ENCODE peak calls at places on chromosomes 11 and 22, in six cellular contexts. One of them, this sample, is unnamed.
A peak's percentile ranks its signal among the peaks of the same experiment; 100 is the strongest.

GRCh38 chr11:69464621-69464960 is 16.9 kb upstream of the LINC01488 start:
- DNase-seq in MV-4-11: no peak
- DNase-seq in hepatocyte: no peak
- DNase-seq in NCI-H187: no peak
- DNase-seq in HTR-8/SVneo: no peak
- DNase-seq in mucosa of gallbladder: no peak
- DNase-seq in this sample: no peak

GRCh38 chr11:68666854-68667253 is 17.5 kb upstream of the GAL start:
- DNase-seq in hepatocyte: peak; percentile 40
- DNase-seq in MV-4-11: no peak
- DNase-seq in HTR-8/SVneo: no peak
- DNase-seq in mucosa of gallbladder: no peak
- DNase-seq in NCI-H187: no peak
- DNase-seq in this sample: no peak

GRCh38 chr22:24393012-24393559 is 34.3 kb upstream of the ADORA2A start:
- DNase-seq in mucosa of gallbladder: no peak
- DNase-seq in HTR-8/SVneo: no peak
- DNase-seq in NCI-H187: no peak
- DNase-seq in hepatocyte: no peak
- DNase-seq in MV-4-11: no peak
- DNase-seq in this sample: no peak

GRCh38 chr11:61267437-61267841 is 26.5 kb downstream of the PGA5 start:
- DNase-seq in MV-4-11: no peak
- DNase-seq in mucosa of gallbladder: peak; percentile 54
- DNase-seq in hepatocyte: peak; percentile 35
- DNase-seq in NCI-H187: no peak
- DNase-seq in HTR-8/SVneo: no peak
- DNase-seq in this sample: no peak

GRCh38 chr11:100632970-100633452 is 54.1 kb upstream of the ARHGAP42 start:
- DNase-seq in mucosa of gallbladder: peak; percentile 63
- DNase-seq in NCI-H187: no peak
- DNase-seq in hepatocyte: peak; percentile 66
- DNase-seq in MV-4-11: no peak
- DNase-seq in HTR-8/SVneo: no peak
- DNase-seq in this sample: no peak

GRCh38 chr11:27300974-27301373 is 62.0 kb downstream of the CCDC34 start:
- DNase-seq in mucosa of gallbladder: no peak
- DNase-seq in MV-4-11: no peak
- DNase-seq in hepatocyte: no peak
- DNase-seq in HTR-8/SVneo: no peak
- DNase-seq in NCI-H187: no peak
- DNase-seq in this sample: no peak

GRCh38 chr22:25327018-25327755 is 107.7 kb downstream of the CRYBB2 start:
- DNase-seq in MV-4-11: no peak
- DNase-seq in hepatocyte: no peak
- DNase-seq in NCI-H187: no peak
- DNase-seq in HTR-8/SVneo: no peak
- DNase-seq in mucosa of gallbladder: no peak
- DNase-seq in this sample: no peak

GRCh38 chr22:36362819-36363377 is 24.9 kb downstream of the MYH9 start:
- DNase-seq in mucosa of gallbladder: no peak
- DNase-seq in HTR-8/SVneo: no peak
- DNase-seq in MV-4-11: no peak
- DNase-seq in NCI-H187: no peak
- DNase-seq in hepatocyte: no peak
- DNase-seq in this sample: no peak

GRCh38 chr22:46052801-46053562 is 76.0 kb upstream of the WNT7B start:
- DNase-seq in mucosa of gallbladder: no peak
- DNase-seq in MV-4-11: no peak
- DNase-seq in HTR-8/SVneo: no peak
- DNase-seq in hepatocyte: no peak
- DNase-seq in NCI-H187: no peak
- DNase-seq in this sample: peak; percentile 79

GRCh38 chr11:64633555-64634159 is 42.6 kb downstream of the SLC22A12 start:
- DNase-seq in mucosa of gallbladder: no peak
- DNase-seq in NCI-H187: no peak
- DNase-seq in hepatocyte: no peak
- DNase-seq in HTR-8/SVneo: no peak
- DNase-seq in MV-4-11: no peak
- DNase-seq in this sample: no peak

This sample was measured in RKO.